ENCODE peak calls at places on chromosomes 5 and 9, in nine cellular contexts. F is chondrocyte; K is type B pancreatic cell; R is mammary epithelial cell; C is body of pancreas; L is activated CD8-positive, alpha-beta T cell treated with anti-CD3 and anti-CD28 coated beads for 36 hours; H is cardiac muscle cell; A is breast epithelium; X is NB4. V is an unnamed sample.

GRCh38 chr9:23160952-23161469 is 665.0 kb downstream of the ELAVL2 start:
- DNase-seq in F (no peak), K (no peak), R (no peak), C (no peak), L (no peak), H (no peak), A (no peak), X (no peak), V (no peak)

GRCh38 chr9:132456241-132456640 is 46.2 kb downstream of the CFAP77 start:
- DNase-seq in F (no peak), K (no peak), R (peak), C (no peak), L (no peak), H (no peak), A (no peak), X (no peak), V (no peak)

GRCh38 chr9:22395585-22396205 is 50.9 kb upstream of the DMRTA1 start:
- DNase-seq in F (no peak), K (no peak), R (peak), C (no peak), L (no peak), H (no peak), A (no peak), X (no peak), V (no peak)

GRCh38 chr9:87545858-87546257 is 48.2 kb downstream of the DAPK1 start:
- DNase-seq in F (no peak), K (no peak), R (peak), C (no peak), L (no peak), H (peak), A (no peak), X (no peak), V (no peak)

GRCh38 chr5:38257236-38258036 is 923 bp upstream of the EGFLAM start:
- DNase-seq in F (no peak), K (no peak), R (no peak), C (no peak), L (no peak), H (no peak), A (no peak), X (no peak), V (peak)

GRCh38 chr5:80181618-80182211 is 74.1 kb downstream of the SERINC5 start:
- DNase-seq in F (no peak), K (no peak), R (peak), C (peak), L (peak), H (peak), A (no peak), X (peak), V (no peak)

GRCh38 chr5:17785774-17786173 is 151.5 kb downstream of the TAF11L14 start:
- DNase-seq in F (no peak), K (no peak), R (no peak), C (no peak), L (no peak), H (no peak), A (no peak), X (no peak), V (no peak)

GRCh38 chr9:15211994-15212501 is 95.0 kb downstream of the TTC39B start:
- DNase-seq in F (no peak), K (no peak), R (no peak), C (no peak), L (no peak), H (peak), A (no peak), X (no peak), V (no peak)

GRCh38 chr5:100901851-100902341 is 1.2 kb downstream of the ST8SIA4 start:
- DNase-seq in F (no peak), K (no peak), R (no peak), C (no peak), L (peak), H (peak), A (no peak), X (peak), V (no peak)

GRCh38 chr5:72465601-72466563 is 41.3 kb downstream of the ZNF366 start:
- DNase-seq in F (no peak), K (no peak), R (peak), C (no peak), L (peak), H (peak), A (no peak), X (peak), V (no peak)

GRCh38 chr9:33082538-33083326 is 6.3 kb upstream of the SMU1 start:
- DNase-seq in F (peak), K (no peak), R (peak), C (no peak), L (peak), H (no peak), A (no peak), X (peak), V (no peak)

GRCh38 chr5:162324356-162324755 is 256.8 kb downstream of the GABRG2 start:
- DNase-seq in F (no peak), K (no peak), R (no peak), C (no peak), L (no peak), H (no peak), A (no peak), X (no peak), V (no peak)

GRCh38 chr5:131523500-131524185 is 111.4 kb downstream of the RAPGEF6 start:
- DNase-seq in F (no peak), K (no peak), R (no peak), C (no peak), L (no peak), H (no peak), A (no peak), X (no peak), V (no peak)

GRCh38 chr9:22037954-22038690 is 29.0 kb upstream of the CDKN2B start:
- DNase-seq in F (no peak), K (no peak), R (peak), C (no peak), L (no peak), H (peak), A (no peak), X (no peak), V (no peak)

GRCh38 chr5:135894271-135894670 is 1.4 kb downstream of the IL9 start:
- DNase-seq in F (no peak), K (no peak), R (no peak), C (no peak), L (no peak), H (no peak), A (no peak), X (no peak), V (no peak)

GRCh38 chr5:103973669-103974068 is 411.1 kb upstream of the NUDT12 start:
- DNase-seq in F (no peak), K (no peak), R (no peak), C (no peak), L (no peak), H (no peak), A (no peak), X (peak), V (no peak)

GRCh38 chr9:74952281-74953151 is at the start of gene C9orf40:
- DNase-seq in F (peak), K (peak), R (peak), C (peak), L (peak), H (peak), A (peak), X (peak), V (peak)

GRCh38 chr9:17839744-17840143 is 260.9 kb downstream of the SH3GL2 start:
- DNase-seq in F (no peak), K (no peak), R (no peak), C (no peak), L (no peak), H (no peak), A (no peak), X (no peak), V (no peak)

GRCh38 chr9:19922476-19923118 is 133.8 kb upstream of the SLC24A2 start:
- DNase-seq in F (no peak), K (no peak), R (peak), C (no peak), L (no peak), H (peak), A (no peak), X (peak), V (peak)

GRCh38 chr9:36039696-36040095 is 3.0 kb downstream of the RECK start:
- DNase-seq in F (no peak), K (no peak), R (peak), C (no peak), L (no peak), H (peak), A (no peak), X (no peak), V (no peak)

GRCh38 chr5:151178779-151179488 is 21.4 kb upstream of the ANXA6 start:
- DNase-seq in F (no peak), K (no peak), R (no peak), C (no peak), L (no peak), H (no peak), A (no peak), X (no peak), V (no peak)

GRCh38 chr5:41661221-41661620 is 150.8 kb upstream of the PLCXD3 start:
- DNase-seq in F (no peak), K (no peak), R (no peak), C (no peak), L (no peak), H (no peak), A (no peak), X (no peak), V (no peak)

GRCh38 chr9:126386088-126386487 is 59.5 kb downstream of the MVB12B start:
- DNase-seq in F (no peak), K (no peak), R (no peak), C (no peak), L (no peak), H (peak), A (no peak), X (peak), V (no peak)

GRCh38 chr5:158856794-158857193 is 242.9 kb downstream of the EBF1 start:
- DNase-seq in F (no peak), K (no peak), R (no peak), C (no peak), L (no peak), H (no peak), A (no peak), X (no peak), V (no peak)

GRCh38 chr5:146731909-146732659 is 146.5 kb downstream of the PPP2R2B start:
- DNase-seq in F (no peak), K (no peak), R (peak), C (no peak), L (no peak), H (peak), A (no peak), X (no peak), V (no peak)

GRCh38 chr5:154857091-154857533 is 1.3 kb upstream of the CNOT8 start:
- DNase-seq in F (no peak), K (no peak), R (no peak), C (no peak), L (peak), H (no peak), A (peak), X (no peak), V (no peak)

GRCh38 chr9:128192601-128193371 is 1.4 kb upstream of the CIZ1 start:
- DNase-seq in F (no peak), K (no peak), R (peak), C (peak), L (peak), H (peak), A (peak), X (peak), V (peak)

GRCh38 chr9:120477534-120478001 is 102.4 kb downstream of the CDK5RAP2 start:
- DNase-seq in F (no peak), K (no peak), R (peak), C (peak), L (peak), H (peak), A (no peak), X (peak), V (no peak)

GRCh38 chr9:121201045-121201737 is 478 bp downstream of the RAB14 start:
- DNase-seq in F (peak), K (peak), R (peak), C (no peak), L (peak), H (peak), A (peak), X (peak), V (no peak)

GRCh38 chr5:180084638-180085561 is 13.3 kb upstream of the RNF130 start:
- DNase-seq in F (no peak), K (no peak), R (no peak), C (peak), L (no peak), H (peak), A (no peak), X (peak), V (no peak)

GRCh38 chr5:180081481-180081880 is 9.9 kb upstream of the RNF130 start:
- DNase-seq in F (no peak), K (no peak), R (no peak), C (no peak), L (no peak), H (no peak), A (no peak), X (no peak), V (no peak)

GRCh38 chr5:180080670-180081280 is 9.2 kb upstream of the RNF130 start:
- DNase-seq in F (no peak), K (no peak), R (no peak), C (no peak), L (peak), H (no peak), A (no peak), X (no peak), V (no peak)

GRCh38 chr5:180083529-180084060 is 12.0 kb upstream of the RNF130 start:
- DNase-seq in F (no peak), K (no peak), R (no peak), C (no peak), L (no peak), H (no peak), A (no peak), X (no peak), V (no peak)

GRCh38 chr5:180082633-180083420 is 11.3 kb upstream of the RNF130 start:
- DNase-seq in F (no peak), K (no peak), R (no peak), C (no peak), L (no peak), H (no peak), A (no peak), X (no peak), V (no peak)
- TF ChIP-seq CTCF in F (no peak), K (no peak), R (no peak), C (no peak), L (no peak), H (no peak), A (no peak), X (no peak), V (no peak)

GRCh38 chr5:15472116-15472515 is 27.9 kb upstream of the FBXL7 start:
- DNase-seq in F (no peak), K (no peak), R (no peak), C (no peak), L (no peak), H (no peak), A (no peak), X (no peak), V (no peak)
- TF ChIP-seq CTCF in F (peak), K (no peak), R (no peak), C (no peak), L (no peak), H (no peak), A (no peak), X (no peak), V (no peak)

GRCh38 chr5:36751881-36752280 is 124.7 kb upstream of the NIPBL start:
- DNase-seq in F (no peak), K (no peak), R (no peak), C (no peak), L (no peak), H (no peak), A (no peak), X (no peak), V (no peak)
- TF ChIP-seq CTCF in F (peak), K (peak), R (peak), C (no peak), L (no peak), H (no peak), A (no peak), X (peak), V (no peak)

GRCh38 chr5:123670981-123671557 is 159.1 kb downstream of the CSNK1G3 start:
- DNase-seq in F (no peak), K (no peak), R (peak), C (peak), L (peak), H (peak), A (no peak), X (peak), V (no peak)

GRCh38 chr5:123664961-123665360 is 153.0 kb downstream of the CSNK1G3 start:
- DNase-seq in F (no peak), K (no peak), R (no peak), C (no peak), L (no peak), H (no peak), A (no peak), X (no peak), V (no peak)

GRCh38 chr5:123665822-123666371 is 153.9 kb downstream of the CSNK1G3 start:
- DNase-seq in F (no peak), K (no peak), R (no peak), C (no peak), L (no peak), H (no peak), A (no peak), X (no peak), V (no peak)
- TF ChIP-seq CTCF in F (no peak), K (no peak), R (no peak), C (no peak), L (no peak), H (no peak), A (no peak), X (no peak), V (no peak)

DNA sequence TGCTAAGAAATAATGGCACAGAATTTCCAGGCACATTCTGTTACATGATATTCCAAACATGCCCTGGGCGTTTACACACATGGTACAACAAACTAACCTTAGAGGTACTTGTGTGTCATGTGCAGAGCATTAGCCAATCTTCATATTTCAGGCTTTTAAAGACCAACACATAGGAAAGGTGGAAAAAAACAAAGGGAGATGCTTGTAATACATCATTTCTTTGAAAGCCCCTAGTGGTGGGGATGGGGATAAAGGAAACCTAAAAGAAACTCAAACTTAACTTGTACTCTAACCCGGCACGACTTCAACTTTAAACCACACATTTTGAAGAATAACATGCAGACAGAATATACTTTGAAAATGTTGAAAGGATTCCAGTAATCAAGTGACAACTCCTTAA is 133.6 kb downstream of the PTPRD start:
- DNase-seq in F (no peak), K (no peak), R (no peak), C (no peak), L (no peak), H (no peak), A (no peak), X (peak), V (no peak)
- TF ChIP-seq CTCF in F (peak), K (peak), R (peak), C (no peak), L (peak), H (no peak), A (no peak), X (peak), V (no peak)

GRCh38 chr5:113378960-113379541 is 55.7 kb downstream of the TSSK1B start:
- DNase-seq in F (no peak), K (no peak), R (peak), C (peak), L (peak), H (peak), A (no peak), X (peak), V (peak)
- TF ChIP-seq CTCF in F (peak), K (peak), R (peak), C (peak), L (peak), H (peak), A (peak), X (peak), V (peak)

GRCh38 chr9:89945133-89945532 is 340.3 kb downstream of the GADD45G start:
- DNase-seq in F (no peak), K (no peak), R (no peak), C (no peak), L (no peak), H (no peak), A (no peak), X (no peak), V (no peak)
- TF ChIP-seq CTCF in F (peak), K (peak), R (no peak), C (no peak), L (no peak), H (peak), A (no peak), X (peak), V (no peak)

DNA sequence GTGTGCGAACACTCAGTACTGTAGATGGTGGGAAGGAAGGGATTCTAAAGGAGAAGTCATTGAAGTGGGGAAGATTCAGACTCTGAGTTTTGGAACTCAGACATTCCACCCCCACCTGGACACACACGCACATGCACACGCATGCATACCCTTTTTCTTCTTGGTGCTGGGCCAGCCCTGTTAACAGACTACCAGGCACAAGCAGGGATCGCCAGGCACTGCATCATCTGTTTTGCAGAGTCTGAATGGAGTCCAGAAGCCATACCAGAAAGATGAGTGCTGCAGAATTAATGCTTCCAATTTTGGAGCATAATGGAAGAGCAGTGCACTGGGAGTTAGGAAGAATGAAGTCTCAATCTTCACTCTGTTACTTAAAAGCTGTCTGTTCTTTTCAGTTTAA is 95.4 kb downstream of the PDE8B start:
- DNase-seq in F (no peak), K (no peak), R (no peak), C (no peak), L (no peak), H (no peak), A (no peak), X (no peak), V (no peak)
- TF ChIP-seq CTCF in F (no peak), K (no peak), R (no peak), C (no peak), L (no peak), H (no peak), A (no peak), X (no peak), V (no peak)

DNA sequence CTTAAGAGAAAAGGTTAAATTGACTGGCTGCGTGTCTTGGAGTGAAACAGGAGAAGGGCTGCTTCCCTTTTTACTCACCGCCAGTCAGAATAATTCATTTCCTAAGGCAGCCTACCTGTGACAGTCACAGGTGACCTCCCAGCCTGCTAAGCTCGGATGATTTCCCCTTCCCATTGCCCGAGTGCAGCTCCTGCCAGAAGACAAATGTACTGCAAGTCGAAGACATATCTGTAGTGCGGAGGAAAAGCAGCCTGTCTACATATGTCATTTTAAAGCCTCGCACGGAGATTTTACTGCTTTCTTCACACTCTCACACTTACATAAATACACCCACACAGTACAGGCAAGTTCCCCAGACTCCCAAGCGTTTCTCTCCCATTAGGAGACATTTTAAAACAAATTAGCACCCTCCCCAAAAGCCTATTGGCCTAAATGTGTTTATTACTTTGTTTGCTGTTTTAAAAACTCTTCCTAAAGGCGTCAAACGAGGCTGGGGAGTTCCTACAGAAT is 665.7 kb upstream of the ZNF608 start:
- DNase-seq in F (no peak), K (no peak), R (peak), C (no peak), L (no peak), H (peak), A (no peak), X (no peak), V (no peak)
- TF ChIP-seq CTCF in F (no peak), K (no peak), R (peak), C (no peak), L (no peak), H (peak), A (no peak), X (no peak), V (no peak)